ENCODE peak calls at places on chromosomes 6 and 20, in ten cellular contexts. One of them, this sample, is unnamed.

GRCh38 chr6:112311950-112312547 is 35.1 kb upstream of the RFPL4B start:
- DNase-seq in keratinocyte: no peak
- DNase-seq in nephron progenitor cell: no peak
- DNase-seq in stimulated activated CD4-positive, alpha-beta T cell treated with anti-CD3 and anti-CD28 coated beads, Interleukin-4, amount 100 ng/mL, for 48 hours: no peak
- DNase-seq in H9: no peak
- DNase-seq in T-cell: peak
- DNase-seq in D341Med: peak
- DNase-seq in ACHN: peak
- DNase-seq in AG08396: peak
- DNase-seq in brain microvascular endothelial cell: no peak
- DNase-seq in this sample: no peak

GRCh38 chr20:25238319-25239037 is 9.4 kb upstream of the PYGB start:
- DNase-seq in keratinocyte: no peak
- DNase-seq in nephron progenitor cell: no peak
- DNase-seq in stimulated activated CD4-positive, alpha-beta T cell treated with anti-CD3 and anti-CD28 coated beads, Interleukin-4, amount 100 ng/mL, for 48 hours: no peak
- DNase-seq in H9: no peak
- DNase-seq in T-cell: no peak
- DNase-seq in D341Med: no peak
- DNase-seq in ACHN: no peak
- DNase-seq in AG08396: peak
- DNase-seq in brain microvascular endothelial cell: peak
- DNase-seq in this sample: no peak

GRCh38 chr20:32036252-32036651 is 15.8 kb upstream of the HCK start:
- DNase-seq in keratinocyte: no peak
- DNase-seq in nephron progenitor cell: no peak
- DNase-seq in stimulated activated CD4-positive, alpha-beta T cell treated with anti-CD3 and anti-CD28 coated beads, Interleukin-4, amount 100 ng/mL, for 48 hours: no peak
- DNase-seq in H9: no peak
- DNase-seq in T-cell: no peak
- DNase-seq in D341Med: no peak
- DNase-seq in ACHN: no peak
- DNase-seq in AG08396: no peak
- DNase-seq in brain microvascular endothelial cell: no peak
- DNase-seq in this sample: no peak

GRCh38 chr20:36802326-36803223 is 29.0 kb upstream of the DSN1 start:
- DNase-seq in keratinocyte: no peak
- DNase-seq in nephron progenitor cell: no peak
- DNase-seq in stimulated activated CD4-positive, alpha-beta T cell treated with anti-CD3 and anti-CD28 coated beads, Interleukin-4, amount 100 ng/mL, for 48 hours: no peak
- DNase-seq in H9: no peak
- DNase-seq in T-cell: no peak
- DNase-seq in D341Med: no peak
- DNase-seq in ACHN: peak
- DNase-seq in AG08396: peak
- DNase-seq in brain microvascular endothelial cell: peak
- DNase-seq in this sample: no peak

GRCh38 chr6:163904161-163904560 is 489.6 kb downstream of the QKI start:
- DNase-seq in keratinocyte: no peak
- DNase-seq in nephron progenitor cell: no peak
- DNase-seq in stimulated activated CD4-positive, alpha-beta T cell treated with anti-CD3 and anti-CD28 coated beads, Interleukin-4, amount 100 ng/mL, for 48 hours: no peak
- DNase-seq in H9: no peak
- DNase-seq in T-cell: no peak
- DNase-seq in D341Med: no peak
- DNase-seq in ACHN: no peak
- DNase-seq in AG08396: no peak
- DNase-seq in brain microvascular endothelial cell: no peak
- DNase-seq in this sample: no peak

GRCh38 chr20:51545515-51545914 is 3.0 kb upstream of the NFATC2 start:
- DNase-seq in keratinocyte: no peak
- DNase-seq in nephron progenitor cell: no peak
- DNase-seq in stimulated activated CD4-positive, alpha-beta T cell treated with anti-CD3 and anti-CD28 coated beads, Interleukin-4, amount 100 ng/mL, for 48 hours: no peak
- DNase-seq in H9: no peak
- DNase-seq in T-cell: no peak
- DNase-seq in D341Med: no peak
- DNase-seq in ACHN: no peak
- DNase-seq in AG08396: no peak
- DNase-seq in brain microvascular endothelial cell: no peak
- DNase-seq in this sample: no peak

GRCh38 chr6:45577836-45578504 is 200.2 kb upstream of the SUPT3H start:
- DNase-seq in keratinocyte: no peak
- DNase-seq in nephron progenitor cell: no peak
- DNase-seq in stimulated activated CD4-positive, alpha-beta T cell treated with anti-CD3 and anti-CD28 coated beads, Interleukin-4, amount 100 ng/mL, for 48 hours: no peak
- DNase-seq in H9: no peak
- DNase-seq in T-cell: no peak
- DNase-seq in D341Med: no peak
- DNase-seq in ACHN: no peak
- DNase-seq in AG08396: peak
- DNase-seq in brain microvascular endothelial cell: no peak
- DNase-seq in this sample: no peak

GRCh38 chr20:13995086-13995665 is at the start of gene MACROD2:
- DNase-seq in keratinocyte: peak
- DNase-seq in nephron progenitor cell: peak
- DNase-seq in stimulated activated CD4-positive, alpha-beta T cell treated with anti-CD3 and anti-CD28 coated beads, Interleukin-4, amount 100 ng/mL, for 48 hours: no peak
- DNase-seq in H9: peak
- DNase-seq in T-cell: peak
- DNase-seq in D341Med: peak
- DNase-seq in ACHN: peak
- DNase-seq in AG08396: peak
- DNase-seq in brain microvascular endothelial cell: peak
- DNase-seq in this sample: no peak

GRCh38 chr6:123895346-123895745 is 91.7 kb downstream of the NKAIN2 start:
- DNase-seq in keratinocyte: no peak
- DNase-seq in nephron progenitor cell: no peak
- DNase-seq in stimulated activated CD4-positive, alpha-beta T cell treated with anti-CD3 and anti-CD28 coated beads, Interleukin-4, amount 100 ng/mL, for 48 hours: no peak
- DNase-seq in H9: no peak
- DNase-seq in T-cell: no peak
- DNase-seq in D341Med: no peak
- DNase-seq in ACHN: no peak
- DNase-seq in AG08396: no peak
- DNase-seq in brain microvascular endothelial cell: no peak
- DNase-seq in this sample: no peak

GRCh38 chr6:2026133-2026532 is 219.3 kb downstream of the GMDS start:
- DNase-seq in keratinocyte: no peak
- DNase-seq in nephron progenitor cell: no peak
- DNase-seq in stimulated activated CD4-positive, alpha-beta T cell treated with anti-CD3 and anti-CD28 coated beads, Interleukin-4, amount 100 ng/mL, for 48 hours: no peak
- DNase-seq in H9: no peak
- DNase-seq in T-cell: no peak
- DNase-seq in D341Med: no peak
- DNase-seq in ACHN: no peak
- DNase-seq in AG08396: no peak
- DNase-seq in brain microvascular endothelial cell: no peak
- DNase-seq in this sample: no peak

GRCh38 chr6:89689732-89690131 is 51.2 kb upstream of the LYRM2 start:
- DNase-seq in keratinocyte: no peak
- DNase-seq in nephron progenitor cell: no peak
- DNase-seq in stimulated activated CD4-positive, alpha-beta T cell treated with anti-CD3 and anti-CD28 coated beads, Interleukin-4, amount 100 ng/mL, for 48 hours: no peak
- DNase-seq in H9: peak
- DNase-seq in T-cell: no peak
- DNase-seq in D341Med: no peak
- DNase-seq in ACHN: no peak
- DNase-seq in AG08396: no peak
- DNase-seq in brain microvascular endothelial cell: peak
- DNase-seq in this sample: no peak

GRCh38 chr6:157935786-157936185 is 45.9 kb upstream of the SYNJ2 start:
- DNase-seq in keratinocyte: no peak
- DNase-seq in nephron progenitor cell: no peak
- DNase-seq in stimulated activated CD4-positive, alpha-beta T cell treated with anti-CD3 and anti-CD28 coated beads, Interleukin-4, amount 100 ng/mL, for 48 hours: no peak
- DNase-seq in H9: no peak
- DNase-seq in T-cell: no peak
- DNase-seq in D341Med: no peak
- DNase-seq in ACHN: no peak
- DNase-seq in AG08396: no peak
- DNase-seq in brain microvascular endothelial cell: no peak
- DNase-seq in this sample: no peak

GRCh38 chr6:35048631-35049083 is 92.5 kb downstream of the TCP11 start:
- DNase-seq in keratinocyte: no peak
- DNase-seq in nephron progenitor cell: peak
- DNase-seq in stimulated activated CD4-positive, alpha-beta T cell treated with anti-CD3 and anti-CD28 coated beads, Interleukin-4, amount 100 ng/mL, for 48 hours: no peak
- DNase-seq in H9: peak
- DNase-seq in T-cell: peak
- DNase-seq in D341Med: no peak
- DNase-seq in ACHN: no peak
- DNase-seq in AG08396: no peak
- DNase-seq in brain microvascular endothelial cell: no peak
- DNase-seq in this sample: no peak

GRCh38 chr6:50062051-50062450 is 12.3 kb upstream of the DEFB112 start:
- DNase-seq in keratinocyte: no peak
- DNase-seq in nephron progenitor cell: peak
- DNase-seq in stimulated activated CD4-positive, alpha-beta T cell treated with anti-CD3 and anti-CD28 coated beads, Interleukin-4, amount 100 ng/mL, for 48 hours: no peak
- DNase-seq in H9: peak
- DNase-seq in T-cell: no peak
- DNase-seq in D341Med: peak
- DNase-seq in ACHN: peak
- DNase-seq in AG08396: no peak
- DNase-seq in brain microvascular endothelial cell: no peak
- DNase-seq in this sample: no peak

GRCh38 chr20:60345106-60345505 is 386.9 kb downstream of the CDH26 start:
- DNase-seq in keratinocyte: no peak
- DNase-seq in nephron progenitor cell: no peak
- DNase-seq in stimulated activated CD4-positive, alpha-beta T cell treated with anti-CD3 and anti-CD28 coated beads, Interleukin-4, amount 100 ng/mL, for 48 hours: no peak
- DNase-seq in H9: peak
- DNase-seq in T-cell: no peak
- DNase-seq in D341Med: no peak
- DNase-seq in ACHN: no peak
- DNase-seq in AG08396: no peak
- DNase-seq in brain microvascular endothelial cell: no peak
- DNase-seq in this sample: no peak

GRCh38 chr6:15989397-15989796 is 139.5 kb upstream of the MYLIP start:
- DNase-seq in keratinocyte: no peak
- DNase-seq in nephron progenitor cell: no peak
- DNase-seq in stimulated activated CD4-positive, alpha-beta T cell treated with anti-CD3 and anti-CD28 coated beads, Interleukin-4, amount 100 ng/mL, for 48 hours: no peak
- DNase-seq in H9: no peak
- DNase-seq in T-cell: no peak
- DNase-seq in D341Med: no peak
- DNase-seq in ACHN: no peak
- DNase-seq in AG08396: no peak
- DNase-seq in brain microvascular endothelial cell: no peak
- DNase-seq in this sample: no peak

GRCh38 chr6:53866231-53866630 is 71.4 kb downstream of the LRRC1 start:
- DNase-seq in keratinocyte: no peak
- DNase-seq in nephron progenitor cell: no peak
- DNase-seq in stimulated activated CD4-positive, alpha-beta T cell treated with anti-CD3 and anti-CD28 coated beads, Interleukin-4, amount 100 ng/mL, for 48 hours: no peak
- DNase-seq in H9: no peak
- DNase-seq in T-cell: no peak
- DNase-seq in D341Med: no peak
- DNase-seq in ACHN: no peak
- DNase-seq in AG08396: no peak
- DNase-seq in brain microvascular endothelial cell: peak
- DNase-seq in this sample: no peak

GRCh38 chr20:47962286-47962685 is 177.0 kb upstream of the SULF2 start:
- DNase-seq in keratinocyte: no peak
- DNase-seq in nephron progenitor cell: no peak
- DNase-seq in stimulated activated CD4-positive, alpha-beta T cell treated with anti-CD3 and anti-CD28 coated beads, Interleukin-4, amount 100 ng/mL, for 48 hours: no peak
- DNase-seq in H9: no peak
- DNase-seq in T-cell: no peak
- DNase-seq in D341Med: no peak
- DNase-seq in ACHN: no peak
- DNase-seq in AG08396: no peak
- DNase-seq in brain microvascular endothelial cell: no peak
- DNase-seq in this sample: no peak

GRCh38 chr6:22447191-22447590 is 122.2 kb upstream of the HDGFL1 start:
- DNase-seq in keratinocyte: no peak
- DNase-seq in nephron progenitor cell: peak
- DNase-seq in stimulated activated CD4-positive, alpha-beta T cell treated with anti-CD3 and anti-CD28 coated beads, Interleukin-4, amount 100 ng/mL, for 48 hours: no peak
- DNase-seq in H9: no peak
- DNase-seq in T-cell: no peak
- DNase-seq in D341Med: peak
- DNase-seq in ACHN: no peak
- DNase-seq in AG08396: no peak
- DNase-seq in brain microvascular endothelial cell: no peak
- DNase-seq in this sample: no peak

GRCh38 chr6:110812719-110813118 is 2.5 kb downstream of the CDK19 start:
- DNase-seq in keratinocyte: no peak
- DNase-seq in nephron progenitor cell: no peak
- DNase-seq in stimulated activated CD4-positive, alpha-beta T cell treated with anti-CD3 and anti-CD28 coated beads, Interleukin-4, amount 100 ng/mL, for 48 hours: no peak
- DNase-seq in H9: no peak
- DNase-seq in T-cell: no peak
- DNase-seq in D341Med: no peak
- DNase-seq in ACHN: no peak
- DNase-seq in AG08396: no peak
- DNase-seq in brain microvascular endothelial cell: no peak
- DNase-seq in this sample: no peak

GRCh38 chr20:50850721-50851286 is 55.9 kb downstream of the BCAS4 start:
- DNase-seq in keratinocyte: no peak
- DNase-seq in nephron progenitor cell: no peak
- DNase-seq in stimulated activated CD4-positive, alpha-beta T cell treated with anti-CD3 and anti-CD28 coated beads, Interleukin-4, amount 100 ng/mL, for 48 hours: no peak
- DNase-seq in H9: peak
- DNase-seq in T-cell: no peak
- DNase-seq in D341Med: no peak
- DNase-seq in ACHN: no peak
- DNase-seq in AG08396: no peak
- DNase-seq in brain microvascular endothelial cell: no peak
- DNase-seq in this sample: no peak

GRCh38 chr20:47355489-47356219 is 845 bp downstream of the ZMYND8 start:
- DNase-seq in keratinocyte: no peak
- DNase-seq in nephron progenitor cell: no peak
- DNase-seq in stimulated activated CD4-positive, alpha-beta T cell treated with anti-CD3 and anti-CD28 coated beads, Interleukin-4, amount 100 ng/mL, for 48 hours: no peak
- DNase-seq in H9: no peak
- DNase-seq in T-cell: no peak
- DNase-seq in D341Med: peak
- DNase-seq in ACHN: no peak
- DNase-seq in AG08396: no peak
- DNase-seq in brain microvascular endothelial cell: no peak
- DNase-seq in this sample: no peak

GRCh38 chr6:7594579-7595125 is 4.7 kb downstream of the SNRNP48 start:
- DNase-seq in keratinocyte: no peak
- DNase-seq in nephron progenitor cell: no peak
- DNase-seq in stimulated activated CD4-positive, alpha-beta T cell treated with anti-CD3 and anti-CD28 coated beads, Interleukin-4, amount 100 ng/mL, for 48 hours: no peak
- DNase-seq in H9: no peak
- DNase-seq in T-cell: no peak
- DNase-seq in D341Med: no peak
- DNase-seq in ACHN: peak
- DNase-seq in AG08396: no peak
- DNase-seq in brain microvascular endothelial cell: no peak
- DNase-seq in this sample: no peak

GRCh38 chr6:35725721-35726438 is 11.0 kb upstream of the ARMC12 start:
- DNase-seq in keratinocyte: no peak
- DNase-seq in nephron progenitor cell: no peak
- DNase-seq in stimulated activated CD4-positive, alpha-beta T cell treated with anti-CD3 and anti-CD28 coated beads, Interleukin-4, amount 100 ng/mL, for 48 hours: no peak
- DNase-seq in H9: no peak
- DNase-seq in T-cell: no peak
- DNase-seq in D341Med: peak
- DNase-seq in ACHN: no peak
- DNase-seq in AG08396: no peak
- DNase-seq in brain microvascular endothelial cell: peak
- DNase-seq in this sample: no peak

GRCh38 chr20:52312131-52312729 is 120.7 kb upstream of the ZFP64 start:
- DNase-seq in keratinocyte: peak
- DNase-seq in nephron progenitor cell: peak
- DNase-seq in stimulated activated CD4-positive, alpha-beta T cell treated with anti-CD3 and anti-CD28 coated beads, Interleukin-4, amount 100 ng/mL, for 48 hours: peak
- DNase-seq in H9: peak
- DNase-seq in T-cell: peak
- DNase-seq in D341Med: peak
- DNase-seq in ACHN: peak
- DNase-seq in AG08396: peak
- DNase-seq in brain microvascular endothelial cell: peak
- DNase-seq in this sample: peak

GRCh38 chr6:134249412-134249758 is 68.5 kb downstream of the SGK1 start:
- DNase-seq in keratinocyte: no peak
- DNase-seq in nephron progenitor cell: no peak
- DNase-seq in stimulated activated CD4-positive, alpha-beta T cell treated with anti-CD3 and anti-CD28 coated beads, Interleukin-4, amount 100 ng/mL, for 48 hours: no peak
- DNase-seq in H9: no peak
- DNase-seq in T-cell: no peak
- DNase-seq in D341Med: no peak
- DNase-seq in ACHN: no peak
- DNase-seq in AG08396: no peak
- DNase-seq in brain microvascular endothelial cell: no peak
- DNase-seq in this sample: no peak

GRCh38 chr6:163883946-163884345 is 469.4 kb downstream of the QKI start:
- DNase-seq in keratinocyte: no peak
- DNase-seq in nephron progenitor cell: no peak
- DNase-seq in stimulated activated CD4-positive, alpha-beta T cell treated with anti-CD3 and anti-CD28 coated beads, Interleukin-4, amount 100 ng/mL, for 48 hours: no peak
- DNase-seq in H9: no peak
- DNase-seq in T-cell: no peak
- DNase-seq in D341Med: no peak
- DNase-seq in ACHN: no peak
- DNase-seq in AG08396: no peak
- DNase-seq in brain microvascular endothelial cell: no peak
- DNase-seq in this sample: no peak